ENCODE peak calls at places on chromosomes 4 and X, in ten cellular contexts. I is fibroblast of pulmonary artery, F is H1, U is bronchial epithelial cell, T is AG04449, N is cardiac muscle cell, K is sigmoid colon, H is A549, V is mucosa of descending colon, G is right lobe of liver. J is an unnamed sample.

GRCh38 chr4:108171541-108172230 is 3.0 kb upstream of the LEF1 start:
- DNase-seq in I (no peak), F (no peak), U (no peak), T (no peak), N (no peak), K (no peak), H (no peak), V (peak; percentile 60), G (no peak), J (peak; percentile 16)

GRCh38 chrX:16075087-16075486 is 48.3 kb upstream of the GRPR start:
- DNase-seq in I (no peak), F (no peak), U (no peak), T (no peak), N (no peak), K (no peak), H (no peak), V (no peak), G (no peak), J (no peak)

GRCh38 chr4:55303818-55304217 is 42.2 kb upstream of the SRD5A3 start:
- DNase-seq in I (peak; percentile 77), F (no peak), U (peak; percentile 96), T (no peak), N (peak; percentile 62), K (no peak), H (no peak), V (no peak), G (no peak), J (no peak)

GRCh38 chr4:54090804-54091623 is 8.9 kb upstream of the GSX2 start:
- DNase-seq in I (no peak), F (no peak), U (peak; percentile 36), T (no peak), N (peak; percentile 37), K (no peak), H (peak; percentile 32), V (peak; percentile 60), G (peak; percentile 79), J (peak; percentile 29)

GRCh38 chr4:108830509-108831244 is 67.8 kb upstream of the ETNPPL start:
- DNase-seq in I (peak; percentile 57), F (no peak), U (peak; percentile 40), T (no peak), N (peak; percentile 67), K (no peak), H (no peak), V (no peak), G (no peak), J (peak; percentile 37)

GRCh38 chrX:100872161-100872560 is 2.0 kb downstream of the NOX1 start:
- DNase-seq in I (peak; percentile 65), F (no peak), U (no peak), T (no peak), N (peak; percentile 40), K (no peak), H (no peak), V (no peak), G (no peak), J (no peak)

GRCh38 chr4:80465238-80465637 is 129.7 kb downstream of the CFAP299 start:
- DNase-seq in I (no peak), F (no peak), U (peak; percentile 15), T (no peak), N (no peak), K (no peak), H (no peak), V (no peak), G (no peak), J (no peak)

GRCh38 chr4:15744016-15744415 is 34.1 kb upstream of the CD38 start:
- DNase-seq in I (peak; percentile 13), F (no peak), U (no peak), T (peak; percentile 41), N (peak; percentile 36), K (no peak), H (no peak), V (no peak), G (no peak), J (no peak)

GRCh38 chrX:115362334-115363095 is 73.0 kb downstream of the LUZP4 start:
- DNase-seq in I (no peak), F (no peak), U (no peak), T (no peak), N (peak; percentile 70), K (no peak), H (no peak), V (no peak), G (no peak), J (peak; percentile 28)

GRCh38 chr4:5399790-5400421 is 308.5 kb downstream of the EVC2 start:
- DNase-seq in I (peak; percentile 36), F (no peak), U (peak; percentile 12), T (no peak), N (peak; percentile 53), K (no peak), H (peak; percentile 36), V (no peak), G (no peak), J (peak; percentile 32)

GRCh38 chrX:53441531-53442321 is 7.6 kb upstream of the HSD17B10 start:
- DNase-seq in I (peak; percentile 58), F (no peak), U (peak; percentile 69), T (no peak), N (peak; percentile 74), K (peak; percentile 91), H (peak; percentile 91), V (peak; percentile 90), G (peak; percentile 88), J (peak; percentile 82)

GRCh38 chrX:53438832-53439230 is 4.7 kb upstream of the HSD17B10 start:
- DNase-seq in I (no peak), F (no peak), U (no peak), T (no peak), N (no peak), K (no peak), H (no peak), V (no peak), G (no peak), J (no peak)

GRCh38 chrX:53440101-53440500 is 5.9 kb upstream of the HSD17B10 start:
- DNase-seq in I (no peak), F (no peak), U (no peak), T (no peak), N (no peak), K (no peak), H (no peak), V (no peak), G (no peak), J (no peak)

GRCh38 chrX:53440631-53441517 is 6.7 kb upstream of the HSD17B10 start:
- DNase-seq in I (peak; percentile 68), F (no peak), U (peak; percentile 61), T (no peak), N (peak; percentile 55), K (peak; percentile 92), H (peak; percentile 37), V (peak; percentile 75), G (peak; percentile 76), J (no peak)

DNA sequence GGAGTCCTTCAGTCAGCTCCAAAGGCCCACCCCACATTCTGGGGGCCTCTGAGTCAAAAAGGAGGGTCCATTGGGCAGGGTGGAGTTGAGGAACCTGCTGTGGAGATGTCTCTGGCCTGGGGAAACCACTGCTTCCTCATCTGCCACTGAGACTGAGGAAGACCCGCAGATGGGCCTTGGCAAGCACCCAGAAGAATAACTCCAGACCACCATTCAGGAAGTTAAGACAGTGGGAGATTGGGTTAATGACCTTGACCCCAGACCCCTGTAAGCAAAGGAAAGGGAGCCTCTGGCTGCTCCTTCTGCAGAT is 8.1 kb upstream of the HSD17B10 start:
- DNase-seq in I (no peak), F (no peak), U (no peak), T (no peak), N (no peak), K (no peak), H (no peak), V (no peak), G (no peak), J (no peak)
- H3K4me3 ChIP-seq in I (no peak overlapping the region), F (peak overlapping the region; percentile 66), U (no peak overlapping the region), T (peak overlapping the region; percentile 45), N (no peak overlapping the region), K (no peak overlapping the region), H (peak overlapping the region; percentile 46), V (no peak overlapping the region), G (peak overlapping the region; percentile 30), J (peak overlapping the region; percentile 44)

GRCh38 chr4:85756938-85757337 is 282.0 kb downstream of the ARHGAP24 start:
- DNase-seq in I (peak; percentile 78), F (no peak), U (peak; percentile 40), T (no peak), N (peak; percentile 80), K (no peak), H (no peak), V (no peak), G (no peak), J (peak; percentile 53)
- TF ChIP-seq CTCF in I (peak; percentile 57), F (peak; percentile 45), U (peak; percentile 30), T (peak; percentile 51), N (peak; percentile 53), K (peak; percentile 53), H (peak; percentile 32), V (no peak), G (peak; percentile 27), J (peak; percentile 56)

GRCh38 chr4:183798249-183798920 is 106.7 kb upstream of the STOX2 start:
- DNase-seq in I (no peak), F (no peak), U (peak; percentile 9), T (no peak), N (no peak), K (no peak), H (no peak), V (no peak), G (no peak), J (no peak)

GRCh38 chr4:183797041-183797444 is 108.1 kb upstream of the STOX2 start:
- DNase-seq in I (no peak), F (no peak), U (no peak), T (no peak), N (no peak), K (no peak), H (peak; percentile 32), V (no peak), G (peak; percentile 38), J (no peak)

GRCh38 chr4:183797445-183798248 is 107.5 kb upstream of the STOX2 start:
- DNase-seq in I (peak; percentile 7), F (no peak), U (peak; percentile 9), T (no peak), N (peak; percentile 29), K (no peak), H (peak; percentile 17), V (no peak), G (peak; percentile 34), J (no peak)

GRCh38 chr4:183801460-183802168 is 103.5 kb upstream of the STOX2 start:
- DNase-seq in I (no peak), F (no peak), U (no peak), T (no peak), N (no peak), K (no peak), H (no peak), V (no peak), G (no peak), J (no peak)

DNA sequence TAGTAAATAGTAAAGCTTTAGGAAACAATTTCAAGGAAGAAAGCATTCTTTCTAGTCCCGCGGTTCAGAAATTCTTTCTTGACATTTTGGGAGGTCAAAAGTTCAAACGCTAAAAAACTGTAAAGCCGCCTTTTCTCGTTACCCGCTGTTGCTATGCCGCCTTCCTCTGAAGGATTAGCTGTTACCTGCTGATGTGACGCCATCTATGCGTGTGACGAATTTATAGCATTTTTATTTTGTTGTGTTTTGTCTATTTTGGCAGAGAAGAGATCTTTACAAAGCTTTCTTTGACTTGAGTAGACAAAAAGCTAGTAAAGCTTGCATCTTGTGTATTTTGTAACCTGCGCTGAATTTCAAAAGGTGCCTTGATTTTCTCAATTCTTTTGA is 106.2 kb upstream of the STOX2 start:
- DNase-seq in I (no peak), F (no peak), U (no peak), T (no peak), N (no peak), K (no peak), H (no peak), V (no peak), G (no peak), J (no peak)
- H3K4me3 ChIP-seq in I (no peak overlapping the region), F (no peak overlapping the region), U (no peak overlapping the region), T (no peak overlapping the region), N (peak overlapping the region; percentile 50), K (no peak overlapping the region), H (no peak overlapping the region), V (no peak overlapping the region), G (peak overlapping the region; percentile 26), J (no peak overlapping the region)

GRCh38 chr4:81807386-81807785 is 335.7 kb upstream of the RASGEF1B start:
- DNase-seq in I (no peak), F (no peak), U (no peak), T (no peak), N (no peak), K (no peak), H (no peak), V (no peak), G (no peak), J (no peak)
- TF ChIP-seq CTCF in I (no peak), F (no peak), U (no peak), T (no peak), N (no peak), K (no peak), H (no peak), V (no peak), G (no peak), J (no peak)

J was measured in GM12865.